ENCODE peak calls at places on chromosomes 3 and 15, in four cellular contexts. One of them, this sample, is unnamed.

GRCh38 chr15:76340198-76340801 is 3.7 kb downstream of the ISL2 start:
- DNase-seq in stomach: no peak
- DNase-seq in ovary: no peak
- DNase-seq in transverse colon: peak
- DNase-seq in this sample: peak

GRCh38 chr3:23455775-23456174 is 252.6 kb downstream of the UBE2E2 start:
- DNase-seq in stomach: no peak
- DNase-seq in ovary: no peak
- DNase-seq in transverse colon: no peak
- DNase-seq in this sample: no peak

GRCh38 chr3:194688207-194688711 is 2.6 kb downstream of the FAM43A start:
- DNase-seq in stomach: peak
- DNase-seq in ovary: peak
- DNase-seq in transverse colon: peak
- DNase-seq in this sample: no peak

GRCh38 chr3:148789156-148789555 is 38.5 kb upstream of the CPB1 start:
- DNase-seq in stomach: no peak
- DNase-seq in ovary: no peak
- DNase-seq in transverse colon: no peak
- DNase-seq in this sample: no peak

GRCh38 chr15:45670061-45670460 is 35.2 kb downstream of the SQOR start:
- DNase-seq in stomach: no peak
- DNase-seq in ovary: no peak
- DNase-seq in transverse colon: no peak
- DNase-seq in this sample: no peak

GRCh38 chr3:60294181-60294580 is 957.1 kb downstream of the FHIT start:
- DNase-seq in stomach: no peak
- DNase-seq in ovary: no peak
- DNase-seq in transverse colon: no peak
- DNase-seq in this sample: no peak

GRCh38 chr15:25609371-25609770 is 170.5 kb upstream of the UBE3A start:
- DNase-seq in stomach: no peak
- DNase-seq in ovary: no peak
- DNase-seq in transverse colon: no peak
- DNase-seq in this sample: no peak

GRCh38 chr15:90232941-90233700 is 620 bp downstream of the CIB1 start:
- DNase-seq in stomach: peak
- DNase-seq in ovary: peak
- DNase-seq in transverse colon: peak
- DNase-seq in this sample: peak

GRCh38 chr3:4976109-4976508 is 3.1 kb upstream of the BHLHE40 start:
- DNase-seq in stomach: peak
- DNase-seq in ovary: no peak
- DNase-seq in transverse colon: peak
- DNase-seq in this sample: peak

GRCh38 chr3:38314767-38315487 is 31.7 kb upstream of the XYLB start:
- DNase-seq in stomach: no peak
- DNase-seq in ovary: no peak
- DNase-seq in transverse colon: no peak
- DNase-seq in this sample: no peak

GRCh38 chr3:10419637-10420232 is 85.7 kb downstream of the ATP2B2 start:
- DNase-seq in stomach: no peak
- DNase-seq in ovary: no peak
- DNase-seq in transverse colon: no peak
- DNase-seq in this sample: peak

GRCh38 chr3:119311191-119311925 is 17.2 kb downstream of the ARHGAP31 start:
- DNase-seq in stomach: no peak
- DNase-seq in ovary: no peak
- DNase-seq in transverse colon: no peak
- DNase-seq in this sample: no peak

GRCh38 chr15:40845036-40845435 is 1.2 kb downstream of the SPINT1 start:
- DNase-seq in stomach: no peak
- DNase-seq in ovary: no peak
- DNase-seq in transverse colon: no peak
- DNase-seq in this sample: no peak

GRCh38 chr15:83061680-83062079 is 5.4 kb downstream of the BTBD1 start:
- DNase-seq in stomach: no peak
- DNase-seq in ovary: no peak
- DNase-seq in transverse colon: no peak
- DNase-seq in this sample: no peak

GRCh38 chr3:46668591-46668990 is 24.9 kb downstream of the ALS2CL start:
- DNase-seq in stomach: peak
- DNase-seq in ovary: peak
- DNase-seq in transverse colon: peak
- DNase-seq in this sample: peak

GRCh38 chr15:34693053-34693744 is 61.6 kb downstream of the GJD2 start:
- DNase-seq in stomach: no peak
- DNase-seq in ovary: no peak
- DNase-seq in transverse colon: no peak
- DNase-seq in this sample: no peak

GRCh38 chr3:188788621-188789081 is 383.1 kb upstream of the TPRG1 start:
- DNase-seq in stomach: no peak
- DNase-seq in ovary: no peak
- DNase-seq in transverse colon: no peak
- DNase-seq in this sample: no peak

GRCh38 chr3:37985637-37986320 is 4.8 kb upstream of the VILL start:
- DNase-seq in stomach: peak
- DNase-seq in ovary: no peak
- DNase-seq in transverse colon: peak
- DNase-seq in this sample: peak

GRCh38 chr15:93359780-93360161 is 270.8 kb upstream of the RGMA start:
- DNase-seq in stomach: no peak
- DNase-seq in ovary: no peak
- DNase-seq in transverse colon: no peak
- DNase-seq in this sample: no peak

GRCh38 chr3:123028233-123028828 is 768 bp upstream of the SEMA5B start:
- DNase-seq in stomach: no peak
- DNase-seq in ovary: peak
- DNase-seq in transverse colon: peak
- DNase-seq in this sample: peak
- H3K27ac ChIP-seq in stomach: no peak
- H3K27ac ChIP-seq in ovary: no peak
- H3K27ac ChIP-seq in transverse colon: no peak
- H3K27ac ChIP-seq in this sample: no peak

DNA sequence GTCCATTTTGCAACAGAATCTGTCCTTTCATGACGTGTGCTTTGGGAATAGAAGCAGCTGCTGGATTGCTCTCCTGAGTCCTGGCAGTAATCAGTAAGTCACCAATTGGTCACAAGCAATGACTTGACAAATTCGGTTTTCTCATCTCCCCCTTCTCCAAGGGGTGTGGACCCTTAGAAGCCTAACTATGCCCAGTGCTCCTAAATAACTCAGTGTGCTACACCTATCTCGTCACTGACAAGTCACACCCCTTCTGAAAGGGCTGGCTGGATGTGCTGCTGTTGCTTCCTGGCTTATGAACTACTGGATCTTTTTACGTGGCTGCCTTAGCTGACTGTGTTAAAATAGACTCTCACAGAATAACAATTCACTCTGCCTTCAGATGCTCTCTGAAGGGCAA is 1351.5 kb downstream of the ZPLD1 start:
- DNase-seq in stomach: no peak
- DNase-seq in ovary: no peak
- DNase-seq in transverse colon: no peak
- DNase-seq in this sample: no peak
- TF ChIP-seq POLR2A in stomach: no peak
- TF ChIP-seq POLR2A in ovary: no peak
- TF ChIP-seq POLR2A in transverse colon: no peak
- TF ChIP-seq POLR2A in this sample: no peak

DNA sequence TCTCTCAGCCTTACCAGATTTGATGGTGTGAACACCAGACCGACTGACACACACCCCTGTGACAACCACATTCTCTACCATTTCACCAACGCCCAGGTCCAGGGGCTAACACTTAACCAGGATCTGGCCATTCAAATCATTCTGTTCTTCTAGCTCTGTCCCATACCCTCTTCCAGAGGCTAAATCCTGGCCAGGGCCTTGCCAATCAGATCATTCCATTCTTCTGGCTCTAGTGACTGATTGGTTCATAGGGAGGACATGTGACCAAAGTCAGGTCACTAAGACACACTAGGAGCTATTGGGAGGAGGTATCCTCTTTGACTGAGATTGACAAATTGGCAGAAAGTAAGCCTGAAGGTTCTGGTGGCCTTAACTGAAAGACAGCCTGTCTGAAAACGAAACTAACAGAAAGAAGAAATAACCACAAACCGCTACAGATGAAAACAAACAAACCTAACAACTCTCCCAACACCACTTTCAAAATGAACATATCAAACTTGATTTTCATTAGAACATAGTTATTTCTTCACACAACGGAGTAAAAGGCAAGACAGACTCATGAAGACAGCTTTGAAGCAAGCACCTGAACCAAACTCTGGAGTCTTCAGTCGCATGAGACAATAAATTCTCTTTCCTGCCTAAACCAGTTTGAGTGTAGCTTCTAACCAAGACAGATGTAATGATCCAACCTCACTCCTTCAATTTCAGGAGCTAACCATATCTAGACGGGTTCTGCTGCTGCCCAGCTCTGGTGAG is 68.5 kb downstream of the TRANK1 start:
- DNase-seq in stomach: no peak
- DNase-seq in ovary: no peak
- DNase-seq in transverse colon: no peak
- DNase-seq in this sample: no peak
- H3K4me3 ChIP-seq in stomach: no peak
- H3K4me3 ChIP-seq in ovary: no peak
- H3K4me3 ChIP-seq in transverse colon: no peak
- H3K4me3 ChIP-seq in this sample: no peak

DNA sequence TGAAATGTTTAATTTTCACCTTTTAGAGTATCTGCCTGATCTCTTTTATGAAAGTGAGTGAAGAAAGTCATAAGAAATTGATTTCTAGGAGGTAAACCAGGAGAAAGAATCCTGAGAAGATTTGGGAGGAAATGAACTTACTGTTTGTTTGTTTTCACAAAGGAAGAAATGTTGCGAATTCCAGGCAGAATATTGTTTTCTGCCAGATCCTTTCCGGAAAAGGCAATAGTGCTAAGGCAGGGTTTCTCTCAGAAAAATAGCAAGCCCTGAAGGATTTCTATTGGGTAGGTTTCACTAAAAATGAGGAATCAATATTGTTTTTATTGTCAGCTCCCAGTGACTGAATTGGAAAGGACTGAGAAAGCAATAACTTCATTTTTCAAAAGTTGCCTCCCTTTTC is 85.7 kb upstream of the TGFBR2 start:
- DNase-seq in stomach: no peak
- DNase-seq in ovary: no peak
- DNase-seq in transverse colon: no peak
- DNase-seq in this sample: no peak
- H3K27ac ChIP-seq in stomach: peak
- H3K27ac ChIP-seq in ovary: no peak
- H3K27ac ChIP-seq in transverse colon: peak
- H3K27ac ChIP-seq in this sample: no peak

GRCh38 chr15:51681303-51681963 is at the start of gene SCG3:
- DNase-seq in stomach: peak
- DNase-seq in ovary: peak
- DNase-seq in transverse colon: peak
- DNase-seq in this sample: peak
- TF ChIP-seq POLR2A in stomach: no peak
- TF ChIP-seq POLR2A in ovary: no peak
- TF ChIP-seq POLR2A in transverse colon: no peak
- TF ChIP-seq POLR2A in this sample: no peak